ENCODE peak calls at places on chromosomes 6 and 20, in eight cellular contexts. One of them, this sample, is unnamed.

GRCh38 chr6:111711476-111711875 is 105.8 kb upstream of the TRAF3IP2 start:
- DNase-seq in A549: no peak
- DNase-seq in K562: no peak
- DNase-seq in GM23338: peak
- DNase-seq in HepG2: no peak
- DNase-seq in SK-N-SH: peak
- DNase-seq in HCT116: no peak
- DNase-seq in GM12878: no peak
- DNase-seq in this sample: no peak

GRCh38 chr6:160393966-160394653 is 45.9 kb downstream of the SLC22A3 start:
- DNase-seq in GM12878: no peak
- DNase-seq in HCT116: no peak
- DNase-seq in A549: peak
- DNase-seq in K562: no peak
- DNase-seq in SK-N-SH: no peak
- DNase-seq in HepG2: peak
- DNase-seq in GM23338: peak
- DNase-seq in this sample: no peak

GRCh38 chr20:46023148-46023484 is 5.9 kb upstream of the SLC12A5 start:
- DNase-seq in SK-N-SH: no peak
- DNase-seq in GM12878: no peak
- DNase-seq in HCT116: no peak
- DNase-seq in GM23338: no peak
- DNase-seq in K562: no peak
- DNase-seq in HepG2: no peak
- DNase-seq in A549: no peak
- DNase-seq in this sample: no peak

GRCh38 chr6:70216767-70217166 is 86.1 kb downstream of the COL9A1 start:
- DNase-seq in GM12878: no peak
- DNase-seq in HCT116: no peak
- DNase-seq in HepG2: no peak
- DNase-seq in GM23338: no peak
- DNase-seq in SK-N-SH: no peak
- DNase-seq in K562: no peak
- DNase-seq in A549: no peak
- DNase-seq in this sample: no peak

GRCh38 chr20:51095755-51096509 is 73.0 kb upstream of the KCNG1 start:
- DNase-seq in K562: no peak
- DNase-seq in GM12878: no peak
- DNase-seq in HCT116: no peak
- DNase-seq in SK-N-SH: no peak
- DNase-seq in A549: no peak
- DNase-seq in HepG2: no peak
- DNase-seq in GM23338: peak
- DNase-seq in this sample: no peak

GRCh38 chr20:51665543-51666118 is 102.6 kb downstream of the ATP9A start:
- DNase-seq in SK-N-SH: no peak
- DNase-seq in HepG2: no peak
- DNase-seq in HCT116: no peak
- DNase-seq in K562: no peak
- DNase-seq in GM23338: no peak
- DNase-seq in GM12878: no peak
- DNase-seq in A549: no peak
- DNase-seq in this sample: no peak

GRCh38 chr6:30719791-30720737 is at the start of gene TUBB:
- DNase-seq in GM12878: peak
- DNase-seq in SK-N-SH: peak
- DNase-seq in HCT116: peak
- DNase-seq in A549: peak
- DNase-seq in HepG2: peak
- DNase-seq in K562: peak
- DNase-seq in GM23338: peak
- DNase-seq in this sample: peak

GRCh38 chr20:33515569-33516216 is 25.8 kb downstream of the CBFA2T2 start:
- DNase-seq in A549: no peak
- DNase-seq in GM12878: no peak
- DNase-seq in GM23338: peak
- DNase-seq in HepG2: peak
- DNase-seq in HCT116: no peak
- DNase-seq in K562: no peak
- DNase-seq in SK-N-SH: no peak
- DNase-seq in this sample: no peak

GRCh38 chr6:152117156-152118129 is 310.0 kb downstream of the ESR1 start:
- DNase-seq in HCT116: no peak
- DNase-seq in GM12878: no peak
- DNase-seq in GM23338: no peak
- DNase-seq in A549: no peak
- DNase-seq in K562: no peak
- DNase-seq in SK-N-SH: no peak
- DNase-seq in HepG2: no peak
- DNase-seq in this sample: no peak

GRCh38 chr6:39005774-39006173 is 42.8 kb upstream of the GLP1R start:
- DNase-seq in HCT116: no peak
- DNase-seq in GM12878: no peak
- DNase-seq in A549: no peak
- DNase-seq in SK-N-SH: no peak
- DNase-seq in K562: no peak
- DNase-seq in GM23338: no peak
- DNase-seq in HepG2: no peak
- DNase-seq in this sample: no peak

GRCh38 chr6:156776841-156777576 is at the start of gene ARID1B:
- DNase-seq in HCT116: no peak
- DNase-seq in SK-N-SH: peak
- DNase-seq in A549: peak
- DNase-seq in HepG2: peak
- DNase-seq in GM23338: peak
- DNase-seq in GM12878: no peak
- DNase-seq in K562: peak
- DNase-seq in this sample: peak

GRCh38 chr6:89970609-89971337 is 76.5 kb downstream of the GJA10 start:
- DNase-seq in GM23338: peak
- DNase-seq in K562: peak
- DNase-seq in A549: peak
- DNase-seq in GM12878: no peak
- DNase-seq in SK-N-SH: peak
- DNase-seq in HepG2: peak
- DNase-seq in HCT116: peak
- DNase-seq in this sample: peak

GRCh38 chr6:89972024-89972381 is 77.7 kb downstream of the GJA10 start:
- DNase-seq in HCT116: no peak
- DNase-seq in A549: no peak
- DNase-seq in HepG2: no peak
- DNase-seq in GM23338: no peak
- DNase-seq in K562: no peak
- DNase-seq in SK-N-SH: no peak
- DNase-seq in GM12878: no peak
- DNase-seq in this sample: no peak

GRCh38 chr6:89966250-89966588 is 72.0 kb downstream of the GJA10 start:
- DNase-seq in GM23338: no peak
- DNase-seq in A549: no peak
- DNase-seq in K562: no peak
- DNase-seq in HepG2: no peak
- DNase-seq in GM12878: no peak
- DNase-seq in HCT116: no peak
- DNase-seq in SK-N-SH: peak
- DNase-seq in this sample: peak

GRCh38 chr6:89966913-89967312 is 72.6 kb downstream of the GJA10 start:
- DNase-seq in HCT116: no peak
- DNase-seq in K562: no peak
- DNase-seq in GM12878: no peak
- DNase-seq in GM23338: no peak
- DNase-seq in SK-N-SH: no peak
- DNase-seq in A549: no peak
- DNase-seq in HepG2: no peak
- DNase-seq in this sample: no peak

DNA sequence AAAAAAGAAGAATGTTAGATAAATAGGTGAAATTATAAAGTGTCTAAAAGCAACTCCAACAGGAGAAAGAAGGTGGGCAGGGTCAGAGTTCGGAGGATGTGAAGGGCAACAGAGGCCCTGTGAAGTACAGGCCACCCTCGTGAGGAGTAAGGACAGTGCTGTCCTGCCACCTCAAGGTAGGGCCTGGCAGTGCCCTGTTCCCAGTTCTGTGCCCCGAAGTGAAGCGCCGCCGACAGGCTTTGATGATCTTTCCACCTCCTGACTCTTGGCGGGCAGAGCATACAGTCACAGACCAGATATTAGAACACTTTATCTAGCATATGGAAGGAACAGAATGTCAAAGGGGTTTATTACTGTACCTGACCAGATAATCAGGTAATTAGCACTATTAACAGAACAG is 75.8 kb downstream of the GJA10 start:
- DNase-seq in A549: no peak
- DNase-seq in GM12878: no peak
- DNase-seq in SK-N-SH: no peak
- DNase-seq in HCT116: no peak
- DNase-seq in K562: no peak
- DNase-seq in GM23338: no peak
- DNase-seq in HepG2: no peak
- DNase-seq in this sample: no peak
- TF ChIP-seq REST in A549: no peak
- TF ChIP-seq REST in GM12878: no peak
- TF ChIP-seq REST in SK-N-SH: no peak
- TF ChIP-seq REST in HCT116: no peak
- TF ChIP-seq REST in K562: no peak
- TF ChIP-seq REST in GM23338: no peak
- TF ChIP-seq REST in HepG2: no peak
- TF ChIP-seq REST in this sample: no peak

GRCh38 chr6:2021713-2022125 is 223.7 kb downstream of the GMDS start:
- DNase-seq in GM12878: no peak
- DNase-seq in K562: no peak
- DNase-seq in A549: no peak
- DNase-seq in HepG2: no peak
- DNase-seq in GM23338: no peak
- DNase-seq in SK-N-SH: no peak
- DNase-seq in HCT116: no peak
- DNase-seq in this sample: no peak
- H3K27ac ChIP-seq in GM12878: no peak
- H3K27ac ChIP-seq in K562: no peak
- H3K27ac ChIP-seq in A549: no peak
- H3K27ac ChIP-seq in HepG2: no peak
- H3K27ac ChIP-seq in GM23338: no peak
- H3K27ac ChIP-seq in SK-N-SH: no peak
- H3K27ac ChIP-seq in HCT116: no peak
- H3K27ac ChIP-seq in this sample: no peak

DNA sequence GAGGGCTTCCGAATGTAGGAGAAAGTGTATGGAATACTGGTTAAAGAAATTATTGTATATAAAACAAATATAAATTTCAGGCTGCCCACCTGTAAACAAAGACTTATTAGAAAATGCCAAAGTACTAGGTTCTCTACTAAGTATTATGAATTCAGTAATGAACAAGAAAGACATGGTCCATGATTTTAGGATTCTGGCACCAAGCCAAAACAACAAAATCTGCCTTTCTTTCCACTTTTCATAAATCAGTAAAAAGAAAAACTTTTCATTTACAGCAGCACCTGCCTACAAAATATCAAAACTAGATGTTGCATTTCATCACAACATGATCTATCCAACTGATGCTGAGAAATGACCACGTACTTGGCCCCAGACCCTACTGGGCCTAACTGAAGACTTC is 14.5 kb upstream of the SNRPB start:
- DNase-seq in HepG2: no peak
- DNase-seq in GM23338: no peak
- DNase-seq in K562: no peak
- DNase-seq in HCT116: no peak
- DNase-seq in A549: no peak
- DNase-seq in SK-N-SH: no peak
- DNase-seq in GM12878: no peak
- DNase-seq in this sample: no peak
- TF ChIP-seq CTCF in HepG2: no peak
- TF ChIP-seq CTCF in GM23338: no peak
- TF ChIP-seq CTCF in K562: no peak
- TF ChIP-seq CTCF in HCT116: no peak
- TF ChIP-seq CTCF in A549: no peak
- TF ChIP-seq CTCF in SK-N-SH: no peak
- TF ChIP-seq CTCF in GM12878: no peak
- TF ChIP-seq CTCF in this sample: no peak

DNA sequence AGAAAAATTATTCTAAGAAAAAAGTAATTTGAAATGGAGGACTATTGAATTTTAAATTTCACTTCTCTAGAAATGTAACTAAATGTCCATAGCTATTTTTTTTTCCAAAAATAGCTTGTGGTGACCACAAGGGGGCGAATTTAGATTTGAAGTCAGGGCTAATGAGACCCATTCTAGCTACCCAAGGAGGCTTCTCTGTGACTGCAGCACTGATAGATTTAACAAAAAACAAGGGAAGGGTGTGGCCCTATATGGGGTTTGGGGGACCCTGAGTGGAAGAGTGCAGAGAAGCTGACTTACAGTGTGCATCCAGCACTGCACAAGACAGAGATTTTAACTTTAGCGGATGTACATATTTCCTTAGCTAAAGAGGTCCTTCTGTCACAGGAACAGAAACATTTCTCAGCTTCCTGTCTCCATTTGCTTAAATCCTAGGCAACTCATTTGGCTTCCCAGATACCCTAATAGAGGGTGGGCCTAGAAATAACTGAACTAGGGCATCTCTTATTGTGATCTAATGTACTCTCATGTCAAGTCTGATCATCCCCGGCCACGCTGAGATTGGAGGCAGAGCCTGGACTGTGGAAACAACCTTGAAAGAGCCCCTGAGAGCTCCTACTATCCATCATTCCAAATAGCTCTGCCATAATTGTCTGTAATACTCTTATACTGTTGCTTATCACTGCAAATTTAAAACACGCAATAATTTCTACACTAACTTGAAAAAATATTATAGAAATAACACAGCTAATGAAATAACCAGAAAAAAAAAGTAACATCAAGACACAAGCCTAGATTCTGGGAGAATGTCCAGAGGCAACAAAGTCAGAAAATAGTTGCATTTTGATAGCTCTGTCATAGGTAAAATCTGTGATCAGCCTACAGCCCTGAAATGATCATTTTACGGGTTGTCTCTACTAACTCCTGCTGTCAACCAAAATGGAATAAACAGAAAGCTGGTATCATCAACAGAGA is 93.6 kb downstream of the SNAP91 start:
- DNase-seq in SK-N-SH: peak
- DNase-seq in GM23338: peak
- DNase-seq in A549: peak
- DNase-seq in GM12878: no peak
- DNase-seq in HepG2: peak
- DNase-seq in HCT116: peak
- DNase-seq in K562: peak
- DNase-seq in this sample: no peak
- TF ChIP-seq REST in SK-N-SH: no peak
- TF ChIP-seq REST in GM23338: no peak
- TF ChIP-seq REST in A549: no peak
- TF ChIP-seq REST in GM12878: no peak
- TF ChIP-seq REST in HepG2: no peak
- TF ChIP-seq REST in HCT116: no peak
- TF ChIP-seq REST in K562: no peak
- TF ChIP-seq REST in this sample: no peak